ENCODE peak calls at places on chromosomes 11 and 22, in four cellular contexts. One of them, this sample, is unnamed.

GRCh38 chr11:48108231-48109045 is 108.2 kb upstream of the OR4B1 start:
- DNase-seq in A549: no peak
- DNase-seq in H4: no peak
- DNase-seq in stimulated activated CD4-positive, alpha-beta T cell treated with anti-CD3 and anti-CD28 coated beads, Interleukin-2, amount 100 ng/mL, for 48 hours: no peak
- DNase-seq in this sample: no peak

GRCh38 chr22:18085188-18085587 is 7.4 kb downstream of the PEX26 start:
- DNase-seq in A549: no peak
- DNase-seq in H4: no peak
- DNase-seq in stimulated activated CD4-positive, alpha-beta T cell treated with anti-CD3 and anti-CD28 coated beads, Interleukin-2, amount 100 ng/mL, for 48 hours: no peak
- DNase-seq in this sample: no peak

GRCh38 chr11:11414996-11415395 is 61.9 kb upstream of the CSNK2A3 start:
- DNase-seq in A549: no peak
- DNase-seq in H4: no peak
- DNase-seq in stimulated activated CD4-positive, alpha-beta T cell treated with anti-CD3 and anti-CD28 coated beads, Interleukin-2, amount 100 ng/mL, for 48 hours: no peak
- DNase-seq in this sample: no peak

GRCh38 chr11:108788565-108789199 is 123.8 kb downstream of the DDX10 start:
- DNase-seq in A549: no peak
- DNase-seq in H4: peak
- DNase-seq in stimulated activated CD4-positive, alpha-beta T cell treated with anti-CD3 and anti-CD28 coated beads, Interleukin-2, amount 100 ng/mL, for 48 hours: no peak
- DNase-seq in this sample: no peak

GRCh38 chr11:85855341-85855656 is at the start of gene CCDC83:
- DNase-seq in A549: no peak
- DNase-seq in H4: no peak
- DNase-seq in stimulated activated CD4-positive, alpha-beta T cell treated with anti-CD3 and anti-CD28 coated beads, Interleukin-2, amount 100 ng/mL, for 48 hours: no peak
- DNase-seq in this sample: no peak

GRCh38 chr22:35561796-35562526 is 21.3 kb downstream of the RASD2 start:
- DNase-seq in A549: peak
- DNase-seq in H4: peak
- DNase-seq in stimulated activated CD4-positive, alpha-beta T cell treated with anti-CD3 and anti-CD28 coated beads, Interleukin-2, amount 100 ng/mL, for 48 hours: no peak
- DNase-seq in this sample: peak

GRCh38 chr11:73215191-73216134 is 2.6 kb upstream of the P2RY2 start:
- DNase-seq in A549: no peak
- DNase-seq in H4: no peak
- DNase-seq in stimulated activated CD4-positive, alpha-beta T cell treated with anti-CD3 and anti-CD28 coated beads, Interleukin-2, amount 100 ng/mL, for 48 hours: no peak
- DNase-seq in this sample: no peak

GRCh38 chr11:65439331-65440181 is 17.0 kb downstream of the NEAT1 start:
- DNase-seq in A549: no peak
- DNase-seq in H4: peak
- DNase-seq in stimulated activated CD4-positive, alpha-beta T cell treated with anti-CD3 and anti-CD28 coated beads, Interleukin-2, amount 100 ng/mL, for 48 hours: no peak
- DNase-seq in this sample: no peak

GRCh38 chr11:120882237-120882636 is 141.7 kb upstream of the TBCEL start:
- DNase-seq in A549: no peak
- DNase-seq in H4: no peak
- DNase-seq in stimulated activated CD4-positive, alpha-beta T cell treated with anti-CD3 and anti-CD28 coated beads, Interleukin-2, amount 100 ng/mL, for 48 hours: no peak
- DNase-seq in this sample: no peak

This sample was measured in SJSA1.